ENCODE peak calls at places on chromosomes 1 and 21, in five cellular contexts. One of them, this sample, is unnamed.

GRCh38 chr1:232769718-232770117 is 35.5 kb upstream of the MAP10 start:
- DNase-seq in stomach: no peak
- DNase-seq in PC-9: no peak
- DNase-seq in tibial artery: no peak
- DNase-seq in CD4-positive, alpha-beta T cell: no peak
- DNase-seq in this sample: no peak

GRCh38 chr1:193335797-193336428 is 149.5 kb upstream of the B3GALT2 start:
- DNase-seq in stomach: no peak
- DNase-seq in PC-9: no peak
- DNase-seq in tibial artery: no peak
- DNase-seq in CD4-positive, alpha-beta T cell: no peak
- DNase-seq in this sample: no peak

GRCh38 chr1:16464917-16465625 is 24.5 kb downstream of the NECAP2 start:
- DNase-seq in stomach: no peak
- DNase-seq in PC-9: no peak
- DNase-seq in tibial artery: no peak
- DNase-seq in CD4-positive, alpha-beta T cell: no peak
- DNase-seq in this sample: no peak

GRCh38 chr1:57845041-57845440 is 421.2 kb upstream of the DAB1 start:
- DNase-seq in stomach: no peak
- DNase-seq in PC-9: no peak
- DNase-seq in tibial artery: no peak
- DNase-seq in CD4-positive, alpha-beta T cell: no peak
- DNase-seq in this sample: no peak

GRCh38 chr1:58143972-58144752 is 402.4 kb downstream of the OMA1 start:
- DNase-seq in stomach: no peak
- DNase-seq in PC-9: no peak
- DNase-seq in tibial artery: no peak
- DNase-seq in CD4-positive, alpha-beta T cell: no peak
- DNase-seq in this sample: no peak

GRCh38 chr1:155202731-155203515 is 4.8 kb downstream of the THBS3 start:
- DNase-seq in stomach: no peak
- DNase-seq in PC-9: no peak
- DNase-seq in tibial artery: no peak
- DNase-seq in CD4-positive, alpha-beta T cell: no peak
- DNase-seq in this sample: no peak

GRCh38 chr1:8094481-8095241 is 68.6 kb upstream of the ERRFI1 start:
- DNase-seq in stomach: no peak
- DNase-seq in PC-9: no peak
- DNase-seq in tibial artery: no peak
- DNase-seq in CD4-positive, alpha-beta T cell: no peak
- DNase-seq in this sample: no peak

GRCh38 chr1:10663668-10664035 is 132.8 kb downstream of the CASZ1 start:
- DNase-seq in stomach: peak; percentile 67
- DNase-seq in PC-9: no peak
- DNase-seq in tibial artery: peak; percentile 68
- DNase-seq in CD4-positive, alpha-beta T cell: no peak
- DNase-seq in this sample: no peak

GRCh38 chr1:154725841-154726240 is 117.9 kb upstream of the ADAR start:
- DNase-seq in stomach: no peak
- DNase-seq in PC-9: no peak
- DNase-seq in tibial artery: no peak
- DNase-seq in CD4-positive, alpha-beta T cell: no peak
- DNase-seq in this sample: no peak

GRCh38 chr1:19429611-19430010 is 55.7 kb downstream of the CAPZB start:
- DNase-seq in stomach: no peak
- DNase-seq in PC-9: no peak
- DNase-seq in tibial artery: no peak
- DNase-seq in CD4-positive, alpha-beta T cell: no peak
- DNase-seq in this sample: no peak

GRCh38 chr1:30449428-30450147 is 273.8 kb downstream of the MATN1 start:
- DNase-seq in stomach: no peak
- DNase-seq in PC-9: no peak
- DNase-seq in tibial artery: no peak
- DNase-seq in CD4-positive, alpha-beta T cell: no peak
- DNase-seq in this sample: no peak

GRCh38 chr1:56028879-56029278 is 550.5 kb downstream of the PLPP3 start:
- DNase-seq in stomach: no peak
- DNase-seq in PC-9: no peak
- DNase-seq in tibial artery: no peak
- DNase-seq in CD4-positive, alpha-beta T cell: no peak
- DNase-seq in this sample: no peak

GRCh38 chr21:42061866-42062542 is 9.1 kb upstream of the UMODL1 start:
- DNase-seq in stomach: no peak
- DNase-seq in PC-9: no peak
- DNase-seq in tibial artery: no peak
- DNase-seq in CD4-positive, alpha-beta T cell: peak; percentile 77
- DNase-seq in this sample: no peak

GRCh38 chr1:204080163-204080903 is 7.4 kb downstream of the SOX13 start:
- DNase-seq in stomach: peak; percentile 94
- DNase-seq in PC-9: peak; percentile 94
- DNase-seq in tibial artery: peak; percentile 90
- DNase-seq in CD4-positive, alpha-beta T cell: no peak
- DNase-seq in this sample: peak; percentile 87

GRCh38 chr1:47564570-47564969 is 126.7 kb downstream of the FOXD2 start:
- DNase-seq in stomach: no peak
- DNase-seq in PC-9: no peak
- DNase-seq in tibial artery: no peak
- DNase-seq in CD4-positive, alpha-beta T cell: no peak
- DNase-seq in this sample: no peak

GRCh38 chr1:59020151-59020997 is 236.5 kb upstream of the JUN start:
- DNase-seq in stomach: peak; percentile 56
- DNase-seq in PC-9: peak; percentile 20
- DNase-seq in tibial artery: peak; percentile 71
- DNase-seq in CD4-positive, alpha-beta T cell: peak; percentile 43
- DNase-seq in this sample: peak; percentile 56

GRCh38 chr1:64532646-64533045 is 62.7 kb downstream of the CACHD1 start:
- DNase-seq in stomach: no peak
- DNase-seq in PC-9: no peak
- DNase-seq in tibial artery: no peak
- DNase-seq in CD4-positive, alpha-beta T cell: no peak
- DNase-seq in this sample: no peak

GRCh38 chr1:13435456-13435855 is 25.2 kb downstream of the PRAMEF20 start:
- DNase-seq in stomach: no peak
- DNase-seq in PC-9: no peak
- DNase-seq in tibial artery: no peak
- DNase-seq in CD4-positive, alpha-beta T cell: no peak
- DNase-seq in this sample: no peak

GRCh38 chr1:247552231-247552630 is 3.3 kb downstream of the GCSAML start:
- DNase-seq in stomach: no peak
- DNase-seq in PC-9: no peak
- DNase-seq in tibial artery: no peak
- DNase-seq in CD4-positive, alpha-beta T cell: no peak
- DNase-seq in this sample: no peak

GRCh38 chr1:220317161-220317560 is 44.9 kb upstream of the RAB3GAP2 start:
- DNase-seq in stomach: no peak
- DNase-seq in PC-9: no peak
- DNase-seq in tibial artery: no peak
- DNase-seq in CD4-positive, alpha-beta T cell: no peak
- DNase-seq in this sample: no peak
- H3K27me3 ChIP-seq in stomach: no peaks in the 10 kb centered on the region
- H3K27me3 ChIP-seq in PC-9: no peaks in the 10 kb centered on the region
- H3K27me3 ChIP-seq in tibial artery: no peaks in the 10 kb centered on the region
- H3K27me3 ChIP-seq in CD4-positive, alpha-beta T cell: no peaks in the 10 kb centered on the region
- H3K27me3 ChIP-seq in this sample: no peaks in the 10 kb centered on the region

DNA sequence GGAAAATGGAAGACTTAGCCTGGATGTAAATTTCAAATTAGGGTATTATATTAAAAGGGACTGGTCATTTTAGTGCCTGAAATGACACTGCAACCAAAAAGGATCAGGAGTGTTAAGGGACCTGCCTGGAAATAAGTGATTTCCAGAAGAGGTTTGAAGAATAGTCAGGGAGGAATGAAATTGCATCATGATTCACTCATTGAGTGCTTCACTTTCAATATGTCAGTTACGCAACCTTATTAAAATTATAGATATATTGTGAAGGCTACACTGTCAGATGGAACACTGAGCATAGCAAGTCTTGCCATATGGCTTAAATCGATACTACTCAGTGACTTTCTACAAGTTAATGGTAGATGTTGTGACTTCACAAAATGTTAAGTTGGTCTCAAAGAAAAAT is 275.2 kb upstream of the DPYD start:
- DNase-seq in stomach: no peak
- DNase-seq in PC-9: no peak
- DNase-seq in tibial artery: no peak
- DNase-seq in CD4-positive, alpha-beta T cell: no peak
- DNase-seq in this sample: no peak
- H3K27me3 ChIP-seq in stomach: no peaks in the 10 kb centered on the region
- H3K27me3 ChIP-seq in PC-9: no peaks in the 10 kb centered on the region
- H3K27me3 ChIP-seq in tibial artery: no peaks in the 10 kb centered on the region
- H3K27me3 ChIP-seq in CD4-positive, alpha-beta T cell: no peaks in the 10 kb centered on the region
- H3K27me3 ChIP-seq in this sample: no peaks in the 10 kb centered on the region

GRCh38 chr1:68278221-68278620 is 45.9 kb upstream of the WLS start:
- DNase-seq in stomach: no peak
- DNase-seq in PC-9: no peak
- DNase-seq in tibial artery: no peak
- DNase-seq in CD4-positive, alpha-beta T cell: no peak
- DNase-seq in this sample: no peak
- H3K27me3 ChIP-seq in stomach: no peaks in the 10 kb centered on the region
- H3K27me3 ChIP-seq in PC-9: no peaks in the 10 kb centered on the region
- H3K27me3 ChIP-seq in tibial artery: no peaks in the 10 kb centered on the region
- H3K27me3 ChIP-seq in CD4-positive, alpha-beta T cell: no peaks in the 10 kb centered on the region
- H3K27me3 ChIP-seq in this sample: no peaks in the 10 kb centered on the region

DNA sequence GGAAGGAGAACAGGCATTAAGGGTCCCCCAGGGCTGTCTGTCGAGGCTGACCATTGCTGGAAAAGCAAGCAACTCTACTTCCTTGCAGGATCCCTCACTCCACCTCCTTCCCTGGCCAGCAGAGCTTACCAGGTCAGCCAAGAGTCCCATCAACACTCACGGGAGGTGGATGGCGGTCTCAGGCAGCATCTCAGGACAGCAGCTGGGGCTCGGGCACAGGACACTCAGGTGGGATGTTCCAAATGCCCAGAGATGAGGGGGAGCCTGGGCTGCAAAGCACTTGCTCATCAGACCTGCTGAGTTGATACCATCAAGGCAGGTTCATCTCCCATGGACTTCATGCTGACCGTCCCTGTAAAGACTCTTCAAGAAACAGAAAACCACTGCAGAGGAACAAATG is 559.8 kb downstream of the NPHP4 start:
- DNase-seq in stomach: no peak
- DNase-seq in PC-9: no peak
- DNase-seq in tibial artery: no peak
- DNase-seq in CD4-positive, alpha-beta T cell: no peak
- DNase-seq in this sample: no peak
- H3K27me3 ChIP-seq in stomach: peaks cover 6% of the 10 kb centered on the region
- H3K27me3 ChIP-seq in PC-9: no peaks in the 10 kb centered on the region
- H3K27me3 ChIP-seq in tibial artery: no peaks in the 10 kb centered on the region
- H3K27me3 ChIP-seq in CD4-positive, alpha-beta T cell: no peaks in the 10 kb centered on the region
- H3K27me3 ChIP-seq in this sample: no peaks in the 10 kb centered on the region

DNA sequence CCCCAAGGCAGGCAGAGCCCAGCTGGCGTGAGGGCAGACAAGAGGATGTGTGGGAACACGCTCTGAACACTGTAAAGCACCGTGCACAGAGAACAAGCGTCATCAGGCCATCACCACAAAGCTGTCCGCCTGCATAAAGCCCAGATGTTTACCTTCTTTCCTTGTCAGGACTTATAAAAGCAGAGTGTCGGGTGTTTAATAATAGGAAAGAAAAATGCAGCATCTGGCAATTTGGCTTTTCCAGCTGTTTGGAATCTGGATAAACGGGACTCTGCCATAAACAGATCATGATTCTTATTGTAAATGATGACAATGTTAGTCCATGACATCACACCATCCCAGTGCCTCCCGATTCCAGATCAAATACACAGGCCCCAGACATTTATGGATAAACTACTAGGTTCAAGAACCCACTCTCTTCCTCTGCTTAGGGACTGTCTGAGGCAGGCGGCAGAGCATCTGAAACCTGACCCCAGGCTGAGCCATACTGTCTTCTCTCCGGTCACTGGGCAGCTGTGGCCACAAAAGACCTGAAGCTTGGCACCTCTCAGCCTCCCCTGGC is 4.2 kb downstream of the GLIS1 start:
- DNase-seq in stomach: no peak
- DNase-seq in PC-9: no peak
- DNase-seq in tibial artery: no peak
- DNase-seq in CD4-positive, alpha-beta T cell: no peak
- DNase-seq in this sample: no peak
- H3K27me3 ChIP-seq in stomach: peaks cover 25% of the 10 kb centered on the region
- H3K27me3 ChIP-seq in PC-9: peaks cover 65% of the 10 kb centered on the region
- H3K27me3 ChIP-seq in tibial artery: no peaks in the 10 kb centered on the region
- H3K27me3 ChIP-seq in CD4-positive, alpha-beta T cell: peaks cover 38% of the 10 kb centered on the region
- H3K27me3 ChIP-seq in this sample: peaks cover 18% of the 10 kb centered on the region

GRCh38 chr1:14598007-14598497 is 433 bp upstream of the KAZN start:
- DNase-seq in stomach: no peak
- DNase-seq in PC-9: no peak
- DNase-seq in tibial artery: no peak
- DNase-seq in CD4-positive, alpha-beta T cell: no peak
- DNase-seq in this sample: no peak
- H3K27me3 ChIP-seq in stomach: peaks cover 42% of the 10 kb centered on the region
- H3K27me3 ChIP-seq in PC-9: peaks cover 18% of the 10 kb centered on the region
- H3K27me3 ChIP-seq in tibial artery: no peaks in the 10 kb centered on the region
- H3K27me3 ChIP-seq in CD4-positive, alpha-beta T cell: peaks cover 44% of the 10 kb centered on the region
- H3K27me3 ChIP-seq in this sample: peaks cover 26% of the 10 kb centered on the region

GRCh38 chr1:95332754-95333153 is 98.7 kb downstream of the RWDD3 start:
- DNase-seq in stomach: no peak
- DNase-seq in PC-9: no peak
- DNase-seq in tibial artery: no peak
- DNase-seq in CD4-positive, alpha-beta T cell: no peak
- DNase-seq in this sample: no peak
- H3K27me3 ChIP-seq in stomach: no peaks in the 10 kb centered on the region
- H3K27me3 ChIP-seq in PC-9: peaks cover 13% of the 10 kb centered on the region
- H3K27me3 ChIP-seq in tibial artery: no peaks in the 10 kb centered on the region
- H3K27me3 ChIP-seq in CD4-positive, alpha-beta T cell: no peaks in the 10 kb centered on the region
- H3K27me3 ChIP-seq in this sample: no peaks in the 10 kb centered on the region

DNA sequence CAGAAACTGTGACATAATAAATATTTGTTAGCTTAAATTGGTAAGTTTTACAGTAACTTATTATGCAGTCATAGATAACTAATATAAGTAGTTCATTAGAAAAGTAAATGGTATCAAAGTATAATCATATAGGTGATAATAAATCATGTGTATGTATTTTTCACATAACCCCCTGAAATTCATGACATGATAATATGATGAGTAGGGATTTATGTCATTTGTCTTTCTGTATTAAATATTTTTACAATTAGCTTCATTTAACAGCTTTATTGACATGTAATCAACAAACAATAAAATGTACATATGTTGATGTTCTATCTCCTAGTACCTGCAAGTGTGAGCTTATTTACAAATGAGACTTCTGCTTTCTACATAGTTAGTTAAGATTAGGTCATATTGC is 9.8 kb upstream of the FCGR2A start:
- DNase-seq in stomach: no peak
- DNase-seq in PC-9: no peak
- DNase-seq in tibial artery: no peak
- DNase-seq in CD4-positive, alpha-beta T cell: no peak
- DNase-seq in this sample: no peak
- H3K27me3 ChIP-seq in stomach: no peaks in the 10 kb centered on the region
- H3K27me3 ChIP-seq in PC-9: peaks cover 13% of the 10 kb centered on the region
- H3K27me3 ChIP-seq in tibial artery: no peaks in the 10 kb centered on the region
- H3K27me3 ChIP-seq in CD4-positive, alpha-beta T cell: peaks cover 53% of the 10 kb centered on the region
- H3K27me3 ChIP-seq in this sample: peaks cover 6% of the 10 kb centered on the region

This sample was measured in kidney epithelial cell.